ENCODE peak calls at places on chromosomes 5 and 9, in four cellular contexts. I is right lobe of liver, P is sigmoid colon, B is left ventricle myocardium inferior. Q is an unnamed sample.

GRCh38 chr9:95510610-95511231 is 6.0 kb downstream of the PTCH1 start:
- DNase-seq in I (peak), P (peak), B (peak), Q (peak)

GRCh38 chr9:4934976-4935672 is 49.9 kb upstream of the JAK2 start:
- DNase-seq in P (no peak), B (no peak), I (no peak), Q (no peak)

GRCh38 chr9:126676102-126676684 is 62.5 kb downstream of the LMX1B start:
- DNase-seq in B (no peak), I (no peak), P (no peak), Q (no peak)

GRCh38 chr5:67657055-67657454 is 460.5 kb upstream of the CD180 start:
- DNase-seq in I (no peak), B (no peak), P (no peak), Q (no peak)

GRCh38 chr5:129820-130219 is 37.9 kb downstream of the PLEKHG4B start:
- DNase-seq in I (no peak), B (no peak), P (no peak), Q (no peak)

GRCh38 chr5:124706041-124706440 is 40.4 kb downstream of the ZNF608 start:
- DNase-seq in P (no peak), B (no peak), I (no peak), Q (no peak)

GRCh38 chr5:1226231-1226630 is 1.1 kb downstream of the SLC6A18 start:
- DNase-seq in P (no peak), B (no peak), I (no peak), Q (no peak)

GRCh38 chr9:130713286-130713975 is 19.9 kb downstream of the EXOSC2 start:
- DNase-seq in P (peak), I (peak), B (no peak), Q (no peak)

GRCh38 chr9:133207540-133208170 is 1.4 kb downstream of the OBP2B start:
- DNase-seq in I (no peak), B (no peak), P (peak), Q (peak)

GRCh38 chr9:118693645-118694044 is 675.6 kb downstream of the BRINP1 start:
- DNase-seq in B (no peak), I (no peak), P (no peak), Q (no peak)

GRCh38 chr9:133321411-133321935 is 14.5 kb downstream of the SURF6 start:
- DNase-seq in B (no peak), I (no peak), P (peak), Q (peak)

GRCh38 chr5:143372187-143372829 is 31.2 kb downstream of the NR3C1 start:
- DNase-seq in B (no peak), I (no peak), P (no peak), Q (no peak)

GRCh38 chr5:56814963-56815656 is at the start of gene MAP3K1:
- DNase-seq in P (peak), I (peak), B (peak), Q (peak)

GRCh38 chr9:114936566-114936965 is 6.2 kb upstream of the TNFSF8 start:
- DNase-seq in I (no peak), B (no peak), P (no peak), Q (no peak)

GRCh38 chr5:20248102-20248501 is 260.1 kb upstream of the CDH18 start:
- DNase-seq in B (no peak), I (no peak), P (no peak), Q (no peak)

GRCh38 chr9:101737165-101737704 is 1.2 kb downstream of the GRIN3A start:
- DNase-seq in B (no peak), P (no peak), I (no peak), Q (peak)

GRCh38 chr9:91179237-91180138 is 182.2 kb downstream of the AUH start:
- DNase-seq in I (no peak), B (no peak), P (no peak), Q (no peak)

GRCh38 chr5:135246923-135247795 is 151.9 kb downstream of the MACROH2A1 start:
- DNase-seq in I (no peak), P (peak), B (no peak), Q (peak)

GRCh38 chr5:21097661-21098060 is 1109.7 kb upstream of the CDH18 start:
- DNase-seq in I (no peak), B (no peak), P (no peak), Q (no peak)

GRCh38 chr5:5158472-5158895 is 18.4 kb downstream of the ADAMTS16 start:
- DNase-seq in I (no peak), B (no peak), P (no peak), Q (no peak)

GRCh38 chr9:3879315-3879714 is 353.5 kb upstream of the RFX3 start:
- DNase-seq in I (no peak), P (no peak), B (no peak), Q (no peak)

GRCh38 chr9:38284768-38285080 is 107.8 kb upstream of the ALDH1B1 start:
- DNase-seq in B (no peak), I (no peak), P (no peak), Q (no peak)

GRCh38 chr5:71653119-71653518 is 66.0 kb upstream of the CARTPT start:
- DNase-seq in B (no peak), P (no peak), I (no peak), Q (no peak)

GRCh38 chr5:156330141-156330870 is 3.3 kb downstream of the SGCD start:
- DNase-seq in B (no peak), P (no peak), I (no peak), Q (no peak)

GRCh38 chr5:85921590-85921989 is 696.2 kb upstream of the COX7C start:
- DNase-seq in B (no peak), P (no peak), I (no peak), Q (no peak)

GRCh38 chr5:961711-962240 is 46.8 kb upstream of the NKD2 start:
- DNase-seq in P (no peak), I (no peak), B (no peak), Q (no peak)

GRCh38 chr9:127078988-127079387 is 43.4 kb downstream of the ANGPTL2 start:
- DNase-seq in P (no peak), B (no peak), I (no peak), Q (no peak)

GRCh38 chr5:176676361-176676824 is 29.1 kb downstream of the TSPAN17 start:
- DNase-seq in I (no peak), B (peak), P (no peak), Q (no peak)

GRCh38 chr5:179495906-179496455 is 54.4 kb upstream of the RUFY1 start:
- DNase-seq in B (no peak), I (no peak), P (no peak), Q (no peak)

GRCh38 chr5:32325067-32325466 is 12.3 kb upstream of the MTMR12 start:
- DNase-seq in B (no peak), P (no peak), I (no peak), Q (no peak)

GRCh38 chr5:81895312-81895711 is 76.5 kb upstream of the ATG10 start:
- DNase-seq in B (no peak), P (no peak), I (no peak), Q (no peak)

GRCh38 chr5:141516648-141517025 is 27.8 kb downstream of the PCDHGC5 start:
- DNase-seq in B (no peak), P (no peak), I (no peak), Q (no peak)

GRCh38 chr5:65010841-65011240 is 242.1 kb downstream of the CWC27 start:
- DNase-seq in I (no peak), P (no peak), B (no peak), Q (no peak)

GRCh38 chr9:34984049-34984448 is 5.5 kb upstream of the DNAJB5 start:
- DNase-seq in P (no peak), B (no peak), I (no peak), Q (no peak)

GRCh38 chr5:81420039-81420667 is 26.2 kb upstream of the ACOT12 start:
- DNase-seq in B (no peak), I (no peak), P (no peak), Q (no peak)

GRCh38 chr5:136399512-136399911 is 34.2 kb upstream of the TRPC7 start:
- DNase-seq in B (no peak), I (no peak), P (no peak), Q (no peak)

GRCh38 chr5:38259062-38259857 is 901 bp downstream of the EGFLAM start:
- DNase-seq in P (no peak), I (no peak), B (no peak), Q (no peak)

GRCh38 chr5:38253759-38254158 is 4.6 kb upstream of the EGFLAM start:
- DNase-seq in B (no peak), I (no peak), P (no peak), Q (no peak)

GRCh38 chr5:38258037-38258318 is 381 bp upstream of the EGFLAM start:
- DNase-seq in B (no peak), I (no peak), P (no peak), Q (no peak)

GRCh38 chr5:38257236-38258036 is 923 bp upstream of the EGFLAM start:
- DNase-seq in P (no peak), I (no peak), B (no peak), Q (no peak)

DNA sequence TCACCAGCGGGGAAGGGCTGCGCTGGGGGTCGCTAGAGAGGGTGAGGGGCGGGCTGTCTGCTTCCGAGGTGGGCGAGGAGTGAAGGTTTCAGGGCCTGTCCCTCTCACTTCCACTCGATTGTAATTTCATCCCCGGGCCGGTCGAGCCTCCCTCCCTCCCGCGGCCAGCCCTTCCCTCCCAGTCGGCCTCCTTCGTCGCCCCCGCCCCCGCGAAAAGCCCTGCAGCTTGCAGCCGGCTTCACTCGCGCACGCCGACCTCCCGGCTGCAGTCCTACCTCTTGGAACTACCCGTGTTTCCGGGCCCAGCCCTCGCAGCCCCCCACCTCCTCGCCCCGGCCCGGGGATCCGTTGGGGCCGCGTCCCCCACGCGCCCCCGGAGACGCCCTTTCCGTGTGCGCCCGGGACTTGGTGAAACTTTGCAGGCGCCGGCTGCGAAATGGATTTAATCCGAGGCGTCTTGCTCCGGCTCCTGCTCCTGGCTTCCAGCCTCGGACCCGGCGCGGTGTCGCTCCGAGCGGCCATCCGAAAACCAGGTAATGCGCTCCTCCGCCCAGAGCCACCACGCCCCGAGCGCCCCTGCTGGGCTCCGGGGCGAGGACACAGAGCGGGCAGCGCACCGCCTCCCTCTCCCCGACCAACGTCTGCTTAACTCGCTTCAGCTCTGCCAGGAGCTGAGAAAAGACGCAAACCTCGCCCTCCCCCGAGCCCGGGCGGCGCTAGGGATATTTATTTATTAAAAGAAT is at the start of gene EGFLAM:
- DNase-seq in I (no peak), P (no peak), B (peak), Q (peak)
- H3K4me3 ChIP-seq in I (peak), P (peak), B (peak), Q (peak)

GRCh38 chr5:129902806-129903205 is 1.5 kb upstream of the CHSY3 start:
- DNase-seq in P (no peak), B (no peak), I (no peak), Q (no peak)

GRCh38 chr5:129904102-129904666 is at the start of gene CHSY3:
- DNase-seq in I (peak), P (peak), B (peak), Q (peak)

GRCh38 chr5:129904667-129905466 is 602 bp downstream of the CHSY3 start:
- DNase-seq in I (peak), B (peak), P (peak), Q (peak)

GRCh38 chr5:129905467-129906176 is 1.4 kb downstream of the CHSY3 start:
- DNase-seq in I (no peak), B (no peak), P (peak), Q (no peak)

GRCh38 chr5:129903466-129904101 is 681 bp upstream of the CHSY3 start:
- DNase-seq in P (no peak), I (no peak), B (no peak), Q (no peak)
- H3K27ac ChIP-seq in P (peak), I (peak), B (peak), Q (peak)

GRCh38 chr5:14579246-14579645 is 2.3 kb upstream of the OTULINL start:
- DNase-seq in B (no peak), P (no peak), I (no peak), Q (no peak)

GRCh38 chr5:14580037-14581034 is 1.3 kb upstream of the OTULINL start:
- DNase-seq in I (no peak), P (no peak), B (no peak), Q (no peak)

GRCh38 chr5:14581891-14582796 is 552 bp downstream of the OTULINL start:
- DNase-seq in B (peak), P (peak), I (peak), Q (peak)

GRCh38 chr5:14582797-14583137 is 1.2 kb downstream of the OTULINL start:
- DNase-seq in B (no peak), I (no peak), P (no peak), Q (no peak)

GRCh38 chr5:14581333-14581890 is at the start of gene OTULINL:
- DNase-seq in I (peak), B (peak), P (peak), Q (peak)
- H3K4me3 ChIP-seq in I (peak), B (peak), P (peak), Q (peak)

DNA sequence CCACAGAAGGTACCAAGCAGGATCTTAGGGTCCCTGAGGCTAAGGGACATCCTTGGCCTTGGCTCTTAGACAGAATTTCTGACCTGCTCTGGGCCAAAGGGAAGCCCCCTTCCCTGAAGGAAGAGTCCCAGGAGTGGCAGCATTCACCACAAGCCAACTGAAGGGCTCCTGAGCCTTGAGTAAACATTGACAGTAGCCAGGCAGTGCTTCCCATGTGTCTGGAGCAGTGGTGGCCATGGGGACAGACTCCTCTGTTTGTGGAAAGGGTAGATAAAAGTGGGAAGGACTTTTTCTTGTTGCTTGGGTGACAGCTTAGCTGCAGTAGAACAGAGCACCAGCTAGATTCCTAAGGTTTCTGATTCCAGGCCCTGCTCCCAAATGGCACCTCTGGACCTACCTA is 61.4 kb upstream of the VLDLR start:
- DNase-seq in I (no peak), B (no peak), P (no peak), Q (no peak)
- H3K27ac ChIP-seq in I (peak), B (peak), P (peak), Q (peak)

DNA sequence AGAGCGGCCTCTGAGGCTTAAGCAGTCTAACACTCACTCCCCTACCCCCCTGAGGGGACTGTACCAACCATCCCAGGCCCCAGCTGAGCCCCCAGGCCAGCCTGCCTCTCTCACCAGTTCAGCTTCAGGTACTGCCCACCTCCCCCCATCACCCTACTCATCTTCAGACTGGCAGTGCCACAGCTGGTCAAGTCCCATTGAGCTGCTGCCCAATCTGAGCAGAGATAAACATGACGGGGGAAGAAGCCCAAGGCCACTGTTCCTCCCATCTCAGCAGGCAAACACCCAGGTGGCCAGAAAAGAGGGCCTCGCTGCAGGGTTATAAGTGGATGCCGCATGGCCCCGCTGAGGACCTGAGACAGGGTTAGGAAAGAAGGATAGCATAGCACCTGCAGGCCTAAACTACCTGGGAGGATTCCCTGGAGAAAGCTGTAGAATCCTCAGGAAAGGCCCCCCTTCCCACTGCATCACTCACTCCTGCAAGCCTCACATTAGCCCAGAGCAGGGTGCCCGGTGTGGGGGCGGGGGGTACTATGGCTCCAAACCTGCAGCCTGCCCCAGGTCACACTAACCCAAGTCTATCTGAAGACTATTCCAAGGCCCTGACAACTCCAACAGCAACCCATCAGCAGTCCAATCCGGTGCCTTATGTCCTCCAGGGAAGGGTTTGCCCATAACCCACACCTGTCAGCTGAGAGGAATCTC is 3.6 kb downstream of the B4GALT1 start:
- DNase-seq in P (no peak), I (no peak), B (no peak), Q (no peak)
- H3K4me3 ChIP-seq in P (no peak), I (peak), B (peak), Q (peak)

DNA sequence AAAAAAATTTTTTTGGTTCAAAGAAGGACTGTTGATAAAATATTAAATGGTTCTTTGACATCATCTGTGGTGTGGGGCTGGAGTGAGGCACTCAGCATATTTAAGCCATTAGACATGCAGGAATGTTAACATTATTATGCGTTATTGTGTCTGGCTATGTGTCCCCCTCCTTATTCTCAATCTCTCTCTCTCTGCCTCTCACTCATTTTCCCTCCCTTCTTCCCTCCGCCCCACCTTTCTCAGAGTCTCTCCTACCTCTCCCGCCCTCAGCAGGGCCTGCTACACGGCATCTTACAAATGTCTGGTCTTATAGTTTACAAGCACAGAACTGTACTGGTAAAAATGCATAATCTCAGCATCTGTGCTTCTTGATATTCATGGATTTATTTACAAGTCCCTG is 287.8 kb upstream of the TMEM161B start:
- DNase-seq in P (no peak), I (no peak), B (no peak), Q (no peak)
- H3K27ac ChIP-seq in P (no peak), I (no peak), B (no peak), Q (no peak)

DNA sequence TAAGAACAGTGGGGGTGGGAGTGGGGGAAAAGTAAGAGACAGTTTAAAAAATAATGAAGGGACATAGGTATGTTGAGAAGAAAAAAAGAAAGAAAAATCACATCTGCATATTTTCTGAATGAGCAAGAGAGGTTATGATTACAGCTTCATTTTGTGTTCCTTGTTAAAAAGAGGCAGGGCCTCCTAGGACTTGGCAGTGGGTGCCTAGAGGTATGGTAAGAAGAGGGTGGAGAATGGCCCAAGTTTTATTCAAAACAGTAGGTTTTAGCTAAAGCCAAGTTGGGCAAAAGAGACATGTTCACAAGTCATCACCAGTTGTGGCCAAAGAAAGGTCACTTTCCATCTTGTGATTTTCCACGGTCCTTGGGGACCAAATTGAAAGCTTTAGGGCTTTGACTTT is 643.4 kb downstream of the CCDC171 start:
- DNase-seq in P (no peak), B (no peak), I (no peak), Q (no peak)
- H3K4me3 ChIP-seq in P (no peak), B (no peak), I (no peak), Q (no peak)

DNA sequence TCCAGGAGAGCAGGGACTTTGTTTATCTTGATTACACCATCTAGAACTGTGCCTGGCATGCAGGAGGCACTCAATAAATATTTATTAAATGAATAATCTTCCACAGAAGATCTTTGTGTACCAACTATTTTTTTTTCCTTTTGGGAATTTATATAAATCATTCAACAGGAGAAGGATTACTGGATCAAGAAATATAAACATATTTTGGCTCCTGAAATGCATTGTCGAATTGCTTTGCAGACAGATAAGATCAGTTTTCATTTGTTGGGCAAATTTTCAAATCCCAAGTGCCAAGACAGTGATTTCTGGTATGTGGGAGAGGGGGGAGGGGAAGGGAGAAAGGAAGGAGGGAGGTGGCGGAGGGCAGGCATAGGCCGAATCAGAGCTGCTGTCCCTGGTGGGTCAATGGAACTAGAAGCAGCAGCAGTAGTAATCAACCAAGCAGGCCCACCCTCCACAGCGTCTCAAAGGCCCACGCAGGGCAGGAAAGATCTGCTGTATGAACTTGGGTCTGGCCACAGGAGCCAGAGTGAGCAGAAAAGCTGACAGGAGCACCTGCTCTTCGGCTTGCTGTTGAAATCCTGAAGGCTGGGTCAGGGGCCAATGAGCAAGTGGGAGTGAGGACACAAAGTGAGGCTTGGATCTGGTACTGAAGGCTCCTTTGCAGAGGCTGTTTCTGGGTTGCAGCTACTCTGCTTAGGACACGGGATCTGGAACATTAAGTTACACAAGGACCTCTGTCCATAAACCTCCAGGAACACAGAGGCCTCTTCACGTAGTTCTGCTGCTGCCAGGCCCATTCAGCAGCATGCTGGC is 15.8 kb upstream of the TRAF1 start:
- DNase-seq in B (no peak), P (peak), I (no peak), Q (no peak)
- H3K27ac ChIP-seq in B (peak), P (peak), I (peak), Q (peak)